ENCODE peak calls at places on chromosomes 2 and 18, in five cellular contexts. L is GM10248, D is mammary epithelial cell, P is transverse colon, C is ovary. X is an unnamed sample.

GRCh38 chr2:86331391-86331790 is 6.0 kb downstream of the REEP1 start:
- DNase-seq in P (no peak), L (no peak), C (no peak), D (no peak), X (no peak)

GRCh38 chr2:65343381-65343780 is 89.0 kb downstream of the SPRED2 start:
- DNase-seq in C (no peak), L (no peak), D (no peak), P (no peak), X (no peak)

GRCh38 chr2:217956895-217957457 is 45.8 kb downstream of the TNS1 start:
- DNase-seq in C (peak; percentile 41), L (no peak), P (peak; percentile 41), D (no peak), X (no peak)

GRCh38 chr2:178363252-178363651 is 87.7 kb downstream of the PRKRA start:
- DNase-seq in P (no peak), D (peak; percentile 93), L (no peak), C (no peak), X (no peak)

GRCh38 chr2:20012282-20013060 is at the start of gene MATN3:
- DNase-seq in P (peak; percentile 46), L (peak; percentile 45), D (no peak), C (peak; percentile 42), X (no peak)

GRCh38 chr18:27184115-27185024 is 738 bp downstream of the CHST9 start:
- DNase-seq in C (peak; percentile 8), P (no peak), D (peak; percentile 1), L (peak; percentile 11), X (no peak)

GRCh38 chr18:79583984-79584401 is 95.6 kb upstream of the CTDP1 start:
- DNase-seq in C (peak; percentile 21), P (peak; percentile 6), L (no peak), D (no peak), X (no peak)

GRCh38 chr18:21191596-21192307 is 50.3 kb upstream of the GREB1L start:
- DNase-seq in P (peak; percentile 39), D (peak; percentile 34), L (no peak), C (peak; percentile 25), X (no peak)

GRCh38 chr2:162029287-162029901 is 44.6 kb downstream of the DPP4 start:
- DNase-seq in C (no peak), P (no peak), L (no peak), D (peak; percentile 78), X (no peak)

GRCh38 chr2:46539327-46540276 is 60.2 kb downstream of the TMEM247 start:
- DNase-seq in D (no peak), P (no peak), L (no peak), C (no peak), X (no peak)

GRCh38 chr2:26399781-26400376 is 1.8 kb upstream of the DRC1 start:
- DNase-seq in D (no peak), C (no peak), L (no peak), P (no peak), X (no peak)

GRCh38 chr2:206996556-206997065 is 57.3 kb downstream of the CPO start:
- DNase-seq in P (no peak), C (no peak), D (no peak), L (no peak), X (no peak)

GRCh38 chr18:11905613-11906012 is 2.5 kb downstream of the MPPE1 start:
- DNase-seq in D (no peak), P (no peak), C (no peak), L (no peak), X (no peak)

GRCh38 chr2:173402405-173402974 is 47.8 kb downstream of the CDCA7 start:
- DNase-seq in C (peak; percentile 75), L (peak; percentile 76), D (peak; percentile 65), P (peak; percentile 81), X (peak; percentile 23)

GRCh38 chr2:1748741-1749488 is 4.6 kb upstream of the PXDN start:
- DNase-seq in C (peak; percentile 12), L (no peak), D (no peak), P (no peak), X (no peak)

GRCh38 chr2:33605059-33605458 is 6.0 kb upstream of the FAM98A start:
- DNase-seq in D (no peak), P (no peak), C (no peak), L (no peak), X (no peak)

GRCh38 chr18:78558948-78559347 is 420.7 kb upstream of the SALL3 start:
- DNase-seq in D (no peak), P (no peak), L (no peak), C (no peak), X (no peak)

GRCh38 chr2:120867290-120868231 is 131.9 kb downstream of the GLI2 start:
- DNase-seq in L (no peak), D (peak; percentile 55), C (peak; percentile 81), P (peak; percentile 57), X (no peak)

GRCh38 chr2:206127656-206128055 is 31.6 kb downstream of the NDUFS1 start:
- DNase-seq in P (no peak), D (peak; percentile 5), C (no peak), L (no peak), X (no peak)

GRCh38 chr2:61705625-61706024 is 148.2 kb downstream of the FAM161A start:
- DNase-seq in P (no peak), C (no peak), D (no peak), L (no peak), X (no peak)

GRCh38 chr18:3269241-3269640 is 7.3 kb downstream of the MYL12B start:
- DNase-seq in D (no peak), P (no peak), C (no peak), L (no peak), X (no peak)

GRCh38 chr2:239158641-239159475 is 242.0 kb downstream of the HDAC4 start:
- DNase-seq in D (no peak), L (no peak), P (peak; percentile 0), C (peak; percentile 12), X (no peak)

GRCh38 chr2:76256689-76257088 is 546.0 kb upstream of the GCFC2 start:
- DNase-seq in D (peak; percentile 1), P (no peak), L (no peak), C (no peak), X (no peak)

GRCh38 chr2:239770240-239770639 is 254.9 kb downstream of the NDUFA10 start:
- DNase-seq in P (no peak), L (no peak), C (no peak), D (no peak), X (no peak)

GRCh38 chr18:1092228-1092627 is 187.6 kb downstream of the ADCYAP1 start:
- DNase-seq in L (no peak), D (peak; percentile 0), C (no peak), P (no peak), X (no peak)

GRCh38 chr2:215870986-215871385 is 142.4 kb downstream of the MREG start:
- DNase-seq in D (no peak), P (no peak), L (no peak), C (no peak), X (no peak)

GRCh38 chr2:2183135-2183534 is 147.9 kb downstream of the MYT1L start:
- DNase-seq in P (no peak), C (no peak), D (no peak), L (no peak), X (no peak)

GRCh38 chr2:118443596-118443995 is 355.3 kb downstream of the INSIG2 start:
- DNase-seq in C (no peak), D (peak; percentile 55), L (no peak), P (no peak), X (peak; percentile 45)

GRCh38 chr2:149732001-149732685 is 144.6 kb upstream of the MMADHC start:
- DNase-seq in C (no peak), L (no peak), P (peak; percentile 36), D (peak; percentile 94), X (no peak)

GRCh38 chr2:135709992-135710391 is 31.7 kb upstream of the UBXN4 start:
- DNase-seq in P (peak; percentile 56), C (peak; percentile 75), L (peak; percentile 68), D (peak; percentile 16), X (no peak)
- TF ChIP-seq CTCF in P (peak; percentile 88), C (peak; percentile 86), L (peak; percentile 88), D (peak; percentile 90), X (peak; percentile 91)

DNA sequence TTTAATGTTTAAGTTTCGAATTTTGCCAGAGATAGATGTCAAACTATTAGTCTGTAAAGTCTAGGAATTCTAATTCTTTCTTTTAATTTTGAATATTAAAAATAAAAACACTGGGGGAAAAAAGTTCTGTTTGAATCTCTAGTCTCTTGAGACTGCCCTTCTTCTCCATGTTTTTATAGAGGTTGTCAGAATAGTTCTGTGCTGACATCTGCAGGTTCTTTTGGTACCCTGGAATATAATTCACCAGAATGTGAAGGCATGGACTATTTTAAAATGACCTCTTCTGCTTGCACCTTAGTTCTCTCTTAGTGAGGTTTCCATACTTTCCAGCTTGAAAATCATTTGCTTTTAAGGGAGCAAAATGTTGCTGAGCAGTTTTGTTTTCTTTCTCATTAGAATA is 121.0 kb upstream of the MSTN start:
- DNase-seq in D (no peak), L (no peak), P (no peak), C (no peak), X (no peak)
- TF ChIP-seq CTCF in D (peak; percentile 4), L (no peak), P (no peak), C (no peak), X (no peak)

DNA sequence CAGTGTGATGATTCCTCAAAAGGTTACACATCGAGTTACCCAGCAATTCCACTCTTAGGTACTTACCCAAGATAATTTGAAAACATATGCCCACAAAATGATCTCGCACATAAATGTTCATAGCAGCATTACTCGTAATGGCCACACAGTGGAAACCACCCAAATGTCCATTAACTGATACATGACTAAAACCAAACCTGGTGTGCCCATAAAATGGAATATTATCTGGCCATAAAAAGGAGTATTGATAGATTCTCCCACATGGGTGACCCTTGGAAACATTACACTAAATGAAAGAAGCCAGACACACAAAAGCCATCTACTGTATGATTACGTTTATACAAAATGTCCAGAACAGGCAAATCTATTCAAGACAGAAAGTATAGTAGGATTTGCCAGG is 70.4 kb downstream of the ALPK2 start:
- DNase-seq in L (no peak), D (no peak), C (no peak), P (no peak), X (no peak)
- TF ChIP-seq CTCF in L (no peak), D (no peak), C (no peak), P (no peak), X (no peak)

DNA sequence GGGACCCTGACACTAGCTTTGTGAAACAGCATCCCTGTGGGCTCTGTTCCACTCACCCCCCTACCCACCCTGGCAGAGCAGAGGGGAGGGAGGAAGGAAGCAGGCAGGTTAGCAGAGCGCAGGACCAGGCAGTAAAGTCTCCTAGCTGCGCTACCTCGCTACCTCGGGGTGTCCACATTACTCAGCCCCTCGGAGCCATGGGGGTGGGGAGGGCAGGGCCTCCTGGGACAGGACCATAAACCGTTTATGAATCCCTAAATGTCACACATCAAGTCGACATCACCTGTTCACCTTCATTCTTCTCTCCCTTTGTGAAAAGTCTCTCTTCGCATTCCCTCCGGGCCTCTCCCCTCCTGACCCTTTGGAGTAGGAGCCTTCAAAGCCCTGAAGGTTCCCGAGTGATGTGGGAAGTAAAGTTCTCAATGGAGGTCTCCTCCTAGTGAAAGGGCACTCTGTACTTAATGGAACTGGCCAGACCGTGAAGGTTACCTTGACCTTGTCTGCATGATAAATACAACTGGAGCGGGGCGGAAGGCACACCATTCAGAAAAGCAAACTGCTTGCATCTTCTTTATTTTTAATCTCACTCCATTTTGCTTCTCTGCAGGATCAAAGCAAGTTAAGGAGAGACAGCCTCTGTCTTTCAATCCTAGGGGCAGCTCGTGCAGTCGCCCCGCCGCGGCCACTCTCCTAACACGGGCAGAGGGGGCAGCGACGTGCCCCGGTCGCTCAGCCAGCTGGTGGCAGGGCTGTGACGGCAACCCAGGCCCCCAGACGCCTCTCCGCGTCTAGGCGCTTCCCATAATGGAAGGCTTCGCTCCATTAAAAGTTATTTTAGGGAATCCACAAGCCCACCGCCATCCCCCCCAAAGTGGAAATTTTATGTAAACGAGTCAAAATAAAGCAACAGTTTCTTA is 23.8 kb upstream of the SMAD7 start:
- DNase-seq in C (no peak), D (no peak), L (no peak), P (no peak), X (no peak)
- TF ChIP-seq CTCF in C (no peak), D (no peak), L (no peak), P (no peak), X (no peak)

GRCh38 chr2:67650292-67651133 is 253.4 kb downstream of the ETAA1 start:
- DNase-seq in D (peak; percentile 67), C (peak; percentile 84), L (peak; percentile 15), P (peak; percentile 66), X (peak; percentile 92)
- TF ChIP-seq CTCF in D (peak; percentile 80), C (peak; percentile 43), L (peak; percentile 32), P (peak; percentile 56), X (peak; percentile 89)